ENCODE peak calls at places on chromosome 18, in six cellular contexts. One of them, this sample, is unnamed.

GRCh38 chr18:78241535-78242306 is 737.9 kb upstream of the SALL3 start:
- DNase-seq in T-helper 2 cell treated with Interferon-gamma antibody and Interleukin-4, amounts not matched to agents 5 μg/mL and 100 μg/mL, for 36 hours: no peak
- DNase-seq in LHCN-M2: no peak
- DNase-seq in hypothalamus: no peak
- DNase-seq in AG09309: no peak
- DNase-seq in left cardiac atrium: no peak
- DNase-seq in this sample: peak

GRCh38 chr18:6219116-6219717 is 195.5 kb downstream of the L3MBTL4 start:
- DNase-seq in hypothalamus: peak
- DNase-seq in left cardiac atrium: no peak
- DNase-seq in AG09309: peak
- DNase-seq in T-helper 2 cell treated with Interferon-gamma antibody and Interleukin-4, amounts not matched to agents 5 μg/mL and 100 μg/mL, for 36 hours: no peak
- DNase-seq in LHCN-M2: no peak
- DNase-seq in this sample: peak

GRCh38 chr18:43651067-43651466 is 373.8 kb upstream of the SYT4 start:
- DNase-seq in LHCN-M2: no peak
- DNase-seq in T-helper 2 cell treated with Interferon-gamma antibody and Interleukin-4, amounts not matched to agents 5 μg/mL and 100 μg/mL, for 36 hours: no peak
- DNase-seq in left cardiac atrium: no peak
- DNase-seq in hypothalamus: no peak
- DNase-seq in AG09309: no peak
- DNase-seq in this sample: no peak

GRCh38 chr18:76454429-76454828 is 40.6 kb downstream of the ZNF516 start:
- DNase-seq in left cardiac atrium: no peak
- DNase-seq in LHCN-M2: no peak
- DNase-seq in hypothalamus: no peak
- DNase-seq in AG09309: no peak
- DNase-seq in T-helper 2 cell treated with Interferon-gamma antibody and Interleukin-4, amounts not matched to agents 5 μg/mL and 100 μg/mL, for 36 hours: no peak
- DNase-seq in this sample: no peak

GRCh38 chr18:59651071-59651470 is 46.2 kb downstream of the CCBE1 start:
- DNase-seq in left cardiac atrium: no peak
- DNase-seq in AG09309: no peak
- DNase-seq in hypothalamus: no peak
- DNase-seq in LHCN-M2: no peak
- DNase-seq in T-helper 2 cell treated with Interferon-gamma antibody and Interleukin-4, amounts not matched to agents 5 μg/mL and 100 μg/mL, for 36 hours: no peak
- DNase-seq in this sample: no peak

GRCh38 chr18:61323951-61324350 is 9.3 kb upstream of the CDH20 start:
- DNase-seq in LHCN-M2: no peak
- DNase-seq in T-helper 2 cell treated with Interferon-gamma antibody and Interleukin-4, amounts not matched to agents 5 μg/mL and 100 μg/mL, for 36 hours: no peak
- DNase-seq in AG09309: no peak
- DNase-seq in left cardiac atrium: no peak
- DNase-seq in hypothalamus: no peak
- DNase-seq in this sample: no peak

GRCh38 chr18:3683483-3683882 is 233.5 kb downstream of the TGIF1 start:
- DNase-seq in LHCN-M2: no peak
- DNase-seq in left cardiac atrium: no peak
- DNase-seq in T-helper 2 cell treated with Interferon-gamma antibody and Interleukin-4, amounts not matched to agents 5 μg/mL and 100 μg/mL, for 36 hours: no peak
- DNase-seq in hypothalamus: no peak
- DNase-seq in AG09309: no peak
- DNase-seq in this sample: no peak

GRCh38 chr18:35514752-35515459 is 17.1 kb upstream of the INO80C start:
- DNase-seq in T-helper 2 cell treated with Interferon-gamma antibody and Interleukin-4, amounts not matched to agents 5 μg/mL and 100 μg/mL, for 36 hours: no peak
- DNase-seq in hypothalamus: no peak
- DNase-seq in LHCN-M2: no peak
- DNase-seq in left cardiac atrium: no peak
- DNase-seq in AG09309: no peak
- DNase-seq in this sample: no peak

GRCh38 chr18:56538756-56539155 is 99.6 kb downstream of the TXNL1 start:
- DNase-seq in LHCN-M2: peak
- DNase-seq in hypothalamus: no peak
- DNase-seq in AG09309: peak
- DNase-seq in left cardiac atrium: no peak
- DNase-seq in T-helper 2 cell treated with Interferon-gamma antibody and Interleukin-4, amounts not matched to agents 5 μg/mL and 100 μg/mL, for 36 hours: no peak
- DNase-seq in this sample: no peak

GRCh38 chr18:13999266-13999665 is 83.9 kb upstream of the MC2R start:
- DNase-seq in hypothalamus: no peak
- DNase-seq in AG09309: no peak
- DNase-seq in left cardiac atrium: no peak
- DNase-seq in T-helper 2 cell treated with Interferon-gamma antibody and Interleukin-4, amounts not matched to agents 5 μg/mL and 100 μg/mL, for 36 hours: no peak
- DNase-seq in LHCN-M2: no peak
- DNase-seq in this sample: no peak

GRCh38 chr18:44895176-44895798 is 214.6 kb downstream of the SETBP1 start:
- DNase-seq in hypothalamus: peak
- DNase-seq in left cardiac atrium: peak
- DNase-seq in T-helper 2 cell treated with Interferon-gamma antibody and Interleukin-4, amounts not matched to agents 5 μg/mL and 100 μg/mL, for 36 hours: peak
- DNase-seq in LHCN-M2: peak
- DNase-seq in AG09309: peak
- DNase-seq in this sample: peak

This sample was measured in Daoy.